ENCODE peak calls at places on chromosomes 4 and X, in six cellular contexts. X is fibroblast of mammary gland; C is brain microvascular endothelial cell; Y is right atrium auricular region; E is CD8-positive, alpha-beta T cell; M is tibial nerve. W is an unnamed sample.

GRCh38 chr4:152643153-152644035 is 36.4 kb downstream of the TMEM154 start:
- DNase-seq in X (no peak), C (no peak), Y (no peak), E (no peak), M (no peak), W (no peak)

GRCh38 chrX:37454537-37455285 is 105.5 kb downstream of the PRRG1 start:
- DNase-seq in X (peak), C (peak), Y (no peak), E (no peak), M (no peak), W (no peak)

GRCh38 chrX:1059576-1060561 is 152.6 kb downstream of the CRLF2 start:
- DNase-seq in X (no peak), C (no peak), Y (no peak), E (no peak), M (no peak), W (no peak)

GRCh38 chrX:55867254-55867653 is 149.7 kb downstream of the RRAGB start:
- DNase-seq in X (peak), C (peak), Y (no peak), E (no peak), M (no peak), W (no peak)

GRCh38 chrX:50072110-50072509 is 128.7 kb downstream of the AKAP4 start:
- DNase-seq in X (no peak), C (no peak), Y (no peak), E (no peak), M (no peak), W (no peak)

GRCh38 chrX:71989768-71990167 is 79.1 kb downstream of the NHSL2 start:
- DNase-seq in X (peak), C (peak), Y (no peak), E (no peak), M (peak), W (peak)

GRCh38 chr4:47486306-47486705 is 1.2 kb downstream of the ATP10D start:
- DNase-seq in X (peak), C (no peak), Y (no peak), E (no peak), M (no peak), W (no peak)

GRCh38 chr4:163107754-163108153 is 58.9 kb downstream of the NAF1 start:
- DNase-seq in X (peak), C (peak), Y (no peak), E (no peak), M (no peak), W (no peak)

GRCh38 chrX:18448416-18448815 is 23.0 kb downstream of the CDKL5 start:
- DNase-seq in X (peak), C (no peak), Y (no peak), E (no peak), M (no peak), W (no peak)

GRCh38 chrX:130091976-130092522 is 18.2 kb downstream of the ELF4 start:
- DNase-seq in X (no peak), C (no peak), Y (no peak), E (peak), M (no peak), W (no peak)

GRCh38 chrX:11386001-11386523 is 92.8 kb downstream of the AMELX start:
- DNase-seq in X (peak), C (peak), Y (no peak), E (no peak), M (no peak), W (no peak)

GRCh38 chr4:153322791-153323190 is 21.7 kb upstream of the MND1 start:
- DNase-seq in X (no peak), C (no peak), Y (no peak), E (no peak), M (no peak), W (no peak)

GRCh38 chr4:5051692-5052423 is 578 bp downstream of the STK32B start:
- DNase-seq in X (no peak), C (peak), Y (no peak), E (no peak), M (no peak), W (no peak)

GRCh38 chr4:151700566-151701316 is 60.1 kb downstream of the GATB start:
- DNase-seq in X (no peak), C (no peak), Y (no peak), E (no peak), M (no peak), W (no peak)

GRCh38 chrX:107716045-107716684 is 59.4 kb downstream of the TSC22D3 start:
- DNase-seq in X (no peak), C (no peak), Y (no peak), E (peak), M (no peak), W (no peak)

GRCh38 chr4:142818476-142818875 is 27.6 kb downstream of the INPP4B start:
- DNase-seq in X (peak), C (no peak), Y (no peak), E (no peak), M (no peak), W (no peak)
- H3K4me3 ChIP-seq in X (no peak), C (no peak), Y (no peak), E (no peak), M (no peak), W (no peak)

DNA sequence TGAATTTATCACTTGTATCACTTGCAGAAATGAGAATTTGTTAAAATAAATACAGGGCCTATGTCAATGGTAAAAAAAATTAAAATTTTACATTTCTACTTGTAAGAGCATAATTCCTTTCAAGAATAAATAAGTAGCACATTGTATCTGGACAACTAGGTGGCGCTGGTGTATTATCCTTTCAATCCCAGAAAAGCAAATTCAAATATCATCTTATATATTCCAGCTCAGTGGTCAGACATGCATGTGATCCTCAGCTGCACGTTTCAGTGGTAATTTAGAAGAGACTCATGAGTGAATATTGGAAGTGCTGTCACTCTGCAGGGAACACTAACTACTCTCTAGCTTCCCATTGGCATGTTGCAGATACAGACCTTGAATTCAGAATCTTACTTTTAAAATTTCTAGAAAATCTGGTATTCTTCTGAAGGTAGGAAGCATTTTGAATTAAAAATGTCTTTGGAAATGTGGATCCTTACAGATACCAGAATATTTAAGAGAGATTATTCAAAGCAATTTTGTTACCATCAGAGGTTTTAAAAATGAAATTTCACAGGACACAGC is 1414.7 kb upstream of the TENM3 start:
- DNase-seq in X (peak), C (peak), Y (no peak), E (no peak), M (peak), W (peak)
- TF ChIP-seq CTCF in X (peak), C (peak), Y (peak), E (no peak), M (peak), W (peak)

GRCh38 chrX:146454363-146454762 is 355.2 kb upstream of the CXorf51B start:
- DNase-seq in X (no peak), C (no peak), Y (no peak), E (no peak), M (no peak), W (no peak)
- H3K4me3 ChIP-seq in X (no peak), C (no peak), Y (no peak), E (no peak), M (no peak), W (no peak)

GRCh38 chr4:181938641-181939040 is 304.6 kb upstream of the TENM3 start:
- DNase-seq in X (no peak), C (no peak), Y (no peak), E (no peak), M (no peak), W (no peak)

GRCh38 chr4:181944527-181944926 is 298.7 kb upstream of the TENM3 start:
- DNase-seq in X (no peak), C (no peak), Y (no peak), E (no peak), M (no peak), W (no peak)

GRCh38 chr4:181933471-181933870 is 309.7 kb upstream of the TENM3 start:
- DNase-seq in X (no peak), C (no peak), Y (no peak), E (no peak), M (no peak), W (no peak)

GRCh38 chr4:181939199-181939945 is 303.8 kb upstream of the TENM3 start:
- DNase-seq in X (no peak), C (no peak), Y (no peak), E (no peak), M (no peak), W (no peak)
- TF ChIP-seq CTCF in X (no peak), C (peak), Y (no peak), E (no peak), M (no peak), W (no peak)

DNA sequence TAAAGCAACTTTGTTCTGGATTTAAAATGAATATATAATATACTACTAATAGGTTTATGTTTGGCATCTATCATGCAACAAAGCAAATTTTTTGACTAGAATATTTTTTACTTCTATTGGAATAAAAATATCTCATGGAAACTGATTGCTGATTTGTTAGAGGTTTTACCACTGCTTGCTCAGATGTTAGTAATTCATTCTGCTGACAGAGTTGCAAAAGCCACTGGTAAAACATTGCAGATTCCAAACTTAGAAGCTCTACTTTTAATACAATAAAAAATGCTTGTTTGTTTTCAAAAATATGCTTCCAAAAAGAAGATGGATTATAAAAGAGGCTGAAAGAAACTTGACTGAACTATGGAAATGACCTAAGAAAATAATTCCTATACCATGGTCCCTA is 795.2 kb downstream of the PCDH18 start:
- DNase-seq in X (no peak), C (no peak), Y (no peak), E (no peak), M (no peak), W (no peak)
- H3K4me3 ChIP-seq in X (no peak), C (no peak), Y (no peak), E (no peak), M (no peak), W (no peak)

GRCh38 chrX:82081027-82081426 is 879.1 kb downstream of the SH3BGRL start:
- DNase-seq in X (no peak), C (no peak), Y (no peak), E (no peak), M (no peak), W (no peak)
- TF ChIP-seq CTCF in X (no peak), C (no peak), Y (no peak), E (no peak), M (no peak), W (no peak)

DNA sequence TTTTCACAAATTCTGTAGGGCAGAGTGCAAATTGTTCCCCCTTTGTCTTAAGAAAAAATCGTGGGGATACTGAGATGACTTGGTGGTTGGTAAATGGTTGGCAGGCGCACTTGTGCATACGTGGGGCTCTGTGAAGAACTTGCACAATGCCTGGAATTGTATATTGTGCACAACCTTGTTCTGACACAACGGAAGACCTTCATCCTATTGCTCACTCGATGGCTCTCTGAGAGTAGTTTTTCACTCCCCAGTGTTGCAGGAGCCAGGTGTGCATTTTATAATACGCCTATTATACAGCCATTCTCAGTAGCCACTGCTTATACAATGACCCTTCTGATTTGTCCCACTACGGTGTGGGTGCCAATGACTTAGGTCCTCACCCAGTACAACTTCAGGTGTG is 150.1 kb downstream of the SPRY1 start:
- DNase-seq in X (no peak), C (no peak), Y (no peak), E (no peak), M (no peak), W (no peak)
- H3K4me3 ChIP-seq in X (no peak), C (no peak), Y (no peak), E (no peak), M (no peak), W (no peak)